ENCODE peak calls at places on chromosomes 16 and 17, in six cellular contexts. A is HCT116, J is PC-3, S is sigmoid colon, I is NT2/D1, E is uterus. L is an unnamed sample.

GRCh38 chr17:2701161-2701995 is 10.2 kb downstream of the CLUH start:
- DNase-seq in E (peak), J (no peak), S (peak), A (no peak), I (no peak), L (no peak)

GRCh38 chr16:72983728-72984350 is 64.1 kb downstream of the ZFHX3 start:
- DNase-seq in I (no peak), S (peak), J (no peak), E (no peak), A (no peak), L (no peak)

GRCh38 chr17:30375661-30376060 is 3.1 kb upstream of the CPD start:
- DNase-seq in E (no peak), S (no peak), I (no peak), J (no peak), A (no peak), L (no peak)

GRCh38 chr16:54484700-54485099 is 198.1 kb upstream of the IRX3 start:
- DNase-seq in I (no peak), E (no peak), A (no peak), S (no peak), J (no peak), L (no peak)

GRCh38 chr16:67673712-67674580 is 7.3 kb downstream of the C16orf86 start:
- DNase-seq in A (no peak), I (no peak), J (no peak), S (peak), E (peak), L (no peak)

GRCh38 chr17:82235056-82235774 is 6.4 kb downstream of the SLC16A3 start:
- DNase-seq in E (no peak), J (no peak), I (no peak), A (no peak), S (peak), L (no peak)

GRCh38 chr17:83191388-83192160 is 112.2 kb downstream of the METRNL start:
- DNase-seq in A (no peak), E (peak), I (no peak), J (no peak), S (peak), L (no peak)

GRCh38 chr17:57405486-57406072 is 149.3 kb downstream of the MSI2 start:
- DNase-seq in A (no peak), I (no peak), E (no peak), S (no peak), J (no peak), L (peak)

GRCh38 chr16:83102336-83102735 is 475.6 kb downstream of the CDH13 start:
- DNase-seq in A (no peak), I (no peak), J (no peak), S (no peak), E (no peak), L (no peak)

GRCh38 chr16:28495098-28495793 is 803 bp downstream of the APOBR start:
- DNase-seq in J (no peak), E (no peak), A (no peak), I (no peak), S (no peak), L (no peak)

GRCh38 chr17:56558088-56558487 is 35.4 kb upstream of the NOG start:
- DNase-seq in I (no peak), E (no peak), S (no peak), A (no peak), J (no peak), L (no peak)

GRCh38 chr17:41697122-41697962 is 8.7 kb downstream of the EIF1 start:
- DNase-seq in S (peak), E (peak), A (no peak), J (no peak), I (no peak), L (peak)

GRCh38 chr17:14792751-14793150 is 472.4 kb downstream of the PMP22 start:
- DNase-seq in J (peak), E (peak), A (no peak), I (no peak), S (peak), L (no peak)

GRCh38 chr17:21275579-21276339 is 8.8 kb upstream of the MAP2K3 start:
- DNase-seq in S (peak), E (peak), A (no peak), J (peak), I (peak), L (peak)

GRCh38 chr17:62819511-62820221 is 11.6 kb upstream of the MARCHF10 start:
- DNase-seq in J (peak), E (peak), I (peak), A (peak), S (peak), L (no peak)

GRCh38 chr16:75555213-75555706 is 792 bp downstream of the TMEM231 start:
- DNase-seq in A (peak), J (peak), S (peak), I (peak), E (peak), L (peak)

GRCh38 chr16:75555707-75556512 is at the start of gene TMEM231:
- DNase-seq in I (peak), E (peak), S (peak), J (peak), A (peak), L (peak)

GRCh38 chr16:75559002-75559401 is 3.0 kb upstream of the TMEM231 start:
- DNase-seq in A (no peak), I (no peak), J (peak), E (no peak), S (no peak), L (no peak)

GRCh38 chr16:75565640-75566039 is 539 bp upstream of the GABARAPL2 start:
- DNase-seq in E (no peak), I (no peak), J (peak), A (no peak), S (no peak), L (no peak)

GRCh38 chr16:75559564-75560372 is 3.7 kb upstream of the TMEM231 start:
- DNase-seq in E (no peak), J (no peak), S (no peak), A (no peak), I (no peak), L (no peak)
- H3K4me3 ChIP-seq in E (no peak), J (no peak), S (no peak), A (no peak), I (no peak), L (no peak)

GRCh38 chr17:39223907-39224777 is 1.6 kb downstream of the STAC2 start:
- DNase-seq in A (no peak), S (no peak), I (no peak), E (no peak), J (no peak), L (no peak)

GRCh38 chr17:39225974-39226683 is 384 bp upstream of the STAC2 start:
- DNase-seq in I (peak), A (no peak), E (peak), S (peak), J (no peak), L (peak)

GRCh38 chr17:39222866-39223834 is 2.6 kb downstream of the STAC2 start:
- DNase-seq in A (no peak), J (no peak), I (no peak), S (no peak), E (no peak), L (no peak)

GRCh38 chr17:39225308-39225973 is at the start of gene STAC2:
- DNase-seq in S (no peak), J (no peak), A (no peak), E (no peak), I (no peak), L (no peak)

DNA sequence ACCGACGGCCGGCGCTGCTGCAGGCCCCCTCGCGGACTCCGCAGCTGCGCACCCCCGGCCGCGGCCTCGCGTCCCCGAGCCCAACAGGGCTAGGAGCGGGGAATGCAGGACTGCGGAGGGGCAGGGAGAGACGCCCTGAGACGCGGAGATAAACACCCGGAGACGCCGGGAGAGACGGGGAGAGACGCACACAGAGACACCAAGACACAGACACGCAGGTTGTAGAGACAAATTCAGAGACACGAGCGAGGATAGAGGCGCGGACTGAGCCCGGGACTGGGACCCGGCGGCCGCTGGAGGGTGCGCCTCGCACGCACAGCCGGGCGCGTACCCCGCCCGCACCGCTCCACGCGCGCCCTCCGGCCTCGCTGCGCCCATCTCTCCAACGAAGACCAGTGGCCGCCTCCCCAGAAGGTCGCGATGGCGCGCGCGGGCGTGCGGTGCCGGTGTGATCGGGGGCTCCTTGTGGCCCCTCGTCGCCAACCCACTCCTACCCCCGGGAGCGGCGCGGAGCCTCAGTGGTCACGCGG is 902 bp downstream of the STAC2 start:
- DNase-seq in I (no peak), S (no peak), J (no peak), A (no peak), E (no peak), L (no peak)
- H3K4me3 ChIP-seq in I (peak), S (no peak), J (no peak), A (no peak), E (peak), L (peak)

GRCh38 chr16:10743227-10743609 is 424 bp upstream of the NUBP1 start:
- DNase-seq in E (no peak), I (no peak), S (no peak), J (no peak), A (no peak), L (no peak)
- H3K4me3 ChIP-seq in E (peak), I (peak), S (no peak), J (peak), A (peak), L (peak)

GRCh38 chr17:50906443-50906842 is 40.3 kb upstream of the TOB1 start:
- DNase-seq in I (no peak), J (no peak), A (no peak), S (no peak), E (no peak), L (no peak)

GRCh38 chr17:50908140-50908859 is 42.1 kb upstream of the TOB1 start:
- DNase-seq in I (no peak), A (no peak), J (peak), E (no peak), S (no peak), L (no peak)

GRCh38 chr17:50909765-50910661 is 43.9 kb upstream of the TOB1 start:
- DNase-seq in S (no peak), E (no peak), A (no peak), I (no peak), J (no peak), L (no peak)

GRCh38 chr17:50911450-50911849 is 45.3 kb upstream of the TOB1 start:
- DNase-seq in I (no peak), A (no peak), E (no peak), J (no peak), S (no peak), L (no peak)

DNA sequence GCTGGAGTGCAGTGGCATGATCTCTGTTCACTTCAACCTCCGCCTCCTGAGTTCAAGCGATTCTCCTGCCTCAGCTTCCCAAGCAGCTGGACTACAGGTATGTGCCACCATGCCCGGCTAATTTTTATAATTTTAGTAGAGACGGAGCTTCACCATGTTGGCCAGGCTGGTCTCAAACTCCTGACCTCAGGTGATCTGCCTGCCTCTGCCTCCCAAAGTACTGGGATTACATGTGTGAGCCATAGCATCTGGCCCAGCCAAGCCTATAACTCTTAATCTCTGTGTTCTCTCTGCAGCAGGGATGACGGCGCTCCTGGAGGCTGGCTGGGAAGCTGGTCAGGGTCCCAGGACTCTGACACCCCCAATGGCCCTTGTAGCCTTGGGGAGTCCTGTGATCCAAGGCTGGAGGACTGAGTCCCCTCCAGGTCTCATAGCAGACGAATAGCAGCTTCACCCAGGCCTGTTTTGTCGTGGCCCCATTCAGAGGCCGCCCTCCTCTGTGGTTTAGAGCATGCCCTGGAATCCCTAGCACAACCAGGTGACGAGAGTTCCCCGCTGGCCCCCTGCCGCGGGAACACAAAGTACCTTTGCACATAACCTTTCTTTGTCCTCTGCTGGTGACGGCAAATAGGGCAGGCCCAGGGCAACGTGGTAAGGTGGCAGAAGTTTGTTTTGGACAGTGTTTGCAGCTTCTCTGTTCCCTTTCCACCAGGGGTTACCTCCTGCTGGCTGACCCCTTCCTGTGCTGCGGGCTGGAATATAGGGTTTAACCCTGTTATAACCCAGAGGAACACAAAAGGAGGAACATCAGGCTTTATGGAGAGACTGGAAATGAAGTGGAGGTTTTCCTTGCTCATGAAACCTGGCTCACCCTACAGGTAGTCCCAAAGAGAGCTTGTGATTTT is 43.0 kb upstream of the TOB1 start:
- DNase-seq in A (no peak), S (no peak), J (no peak), E (no peak), I (no peak), L (no peak)
- H3K4me3 ChIP-seq in A (no peak), S (no peak), J (no peak), E (no peak), I (no peak), L (no peak)

DNA sequence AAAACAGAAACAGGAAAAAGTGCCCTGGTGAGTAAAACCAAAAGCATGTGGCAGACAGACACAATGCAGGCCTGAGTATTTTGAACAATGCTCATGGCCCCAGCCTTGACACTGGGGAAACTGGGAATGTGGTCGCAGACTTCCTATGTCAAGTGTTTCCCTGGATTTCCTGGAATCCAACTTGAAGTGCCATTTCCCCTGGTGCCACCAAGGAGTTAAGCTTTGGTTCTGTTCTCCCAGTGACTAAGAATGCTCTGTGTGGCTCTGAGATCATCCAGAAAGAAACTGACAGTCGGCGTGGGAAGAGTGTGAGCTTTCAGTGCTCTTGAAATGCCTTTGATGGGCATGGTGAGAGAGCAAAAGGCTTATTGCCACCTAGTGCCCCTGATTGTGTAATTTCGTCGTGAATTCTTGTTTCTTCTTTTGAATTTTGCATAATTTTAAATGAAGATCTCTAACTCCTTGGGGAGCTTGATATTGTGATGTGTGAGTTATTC is 96.0 kb downstream of the YPEL2 start:
- DNase-seq in S (no peak), E (peak), I (no peak), A (no peak), J (peak), L (no peak)
- H3K4me3 ChIP-seq in S (no peak), E (no peak), I (no peak), A (no peak), J (no peak), L (no peak)

DNA sequence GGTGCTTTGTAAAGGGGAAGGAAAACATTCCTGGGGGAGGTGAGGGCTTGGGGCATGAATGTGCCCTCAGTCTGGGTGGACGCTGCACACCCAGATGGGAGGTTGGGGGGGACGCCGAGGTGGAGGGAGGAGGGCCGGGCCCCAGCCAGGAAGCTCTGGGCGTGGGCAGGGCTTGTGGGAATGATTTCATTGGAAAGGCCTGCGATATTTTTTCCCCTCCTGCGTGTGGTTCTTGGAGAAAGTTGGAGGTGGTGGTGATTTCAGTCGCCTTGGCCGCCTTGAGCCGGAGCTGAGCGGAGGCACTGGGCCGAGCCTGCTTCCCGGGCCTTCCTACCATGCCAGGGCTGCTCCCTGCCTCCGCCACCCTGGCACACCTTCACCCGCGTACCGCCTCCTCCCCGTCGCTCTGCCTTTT is 26.4 kb upstream of the CLEC18A start:
- DNase-seq in J (no peak), S (peak), A (no peak), I (no peak), E (peak), L (no peak)
- H3K4me3 ChIP-seq in J (no peak), S (no peak), A (no peak), I (no peak), E (peak), L (no peak)

DNA sequence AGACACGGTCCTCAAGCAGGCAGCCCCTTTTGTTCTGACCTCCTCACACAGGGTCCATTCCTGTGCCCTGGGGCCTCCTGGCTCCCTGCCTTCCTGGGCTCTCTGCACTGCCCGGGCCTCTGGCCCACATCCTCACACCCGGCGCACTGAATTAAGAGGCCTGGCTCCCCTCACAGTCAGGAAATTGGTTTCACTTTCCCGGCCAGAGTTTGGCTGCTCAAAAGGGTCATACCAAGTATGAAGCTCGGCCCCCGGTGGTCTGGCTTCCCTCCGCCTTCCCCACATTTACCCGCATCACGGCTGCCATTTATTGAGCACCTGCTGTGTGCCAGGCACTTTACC is 220.0 kb downstream of the NTN1 start:
- DNase-seq in S (peak), I (no peak), A (no peak), J (no peak), E (peak), L (no peak)
- H3K4me3 ChIP-seq in S (no peak), I (no peak), A (no peak), J (no peak), E (no peak), L (no peak)

GRCh38 chr16:11034005-11034404 is 89.6 kb downstream of the CLEC16A start:
- DNase-seq in I (no peak), J (peak), E (peak), A (no peak), S (peak), L (no peak)

GRCh38 chr16:11034481-11034931 is 90.1 kb downstream of the CLEC16A start:
- DNase-seq in J (no peak), I (no peak), E (peak), S (no peak), A (no peak), L (no peak)

GRCh38 chr16:11036868-11037410 is 92.6 kb downstream of the CLEC16A start:
- DNase-seq in I (no peak), E (no peak), A (no peak), S (peak), J (no peak), L (no peak)

GRCh38 chr16:11036040-11036439 is 91.7 kb downstream of the CLEC16A start:
- DNase-seq in S (no peak), A (no peak), I (no peak), E (no peak), J (no peak), L (no peak)

DNA sequence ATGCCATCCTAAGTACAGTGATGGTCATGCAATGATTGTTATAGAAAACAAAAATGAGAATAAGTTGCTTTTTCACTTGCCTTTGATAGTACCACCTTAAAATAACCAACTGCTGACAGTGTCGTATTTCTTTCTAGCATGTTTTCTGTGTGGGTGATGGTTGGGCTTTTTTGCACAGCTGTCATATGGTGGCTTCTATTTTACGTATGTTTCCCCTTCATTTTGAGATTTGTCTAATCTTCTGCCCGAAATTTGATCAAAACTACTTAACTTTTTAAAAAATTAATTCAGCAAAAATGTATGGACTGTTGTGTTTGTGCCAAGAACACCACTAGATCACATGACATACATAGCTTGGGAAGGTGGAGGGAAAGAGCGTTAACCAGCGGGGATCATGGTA is 90.7 kb downstream of the CLEC16A start:
- DNase-seq in S (no peak), E (no peak), I (no peak), A (no peak), J (no peak), L (no peak)
- H3K4me3 ChIP-seq in S (no peak), E (no peak), I (no peak), A (no peak), J (no peak), L (no peak)